ENCODE peak calls at places on chromosomes 6 and 20, in four cellular contexts. R, M, B and F are unnamed samples.

GRCh38 chr6:135880066-135880972 is 28.8 kb downstream of the PDE7B start:
- DNase-seq in B (no peak), R (no peak), M (peak), F (no peak)

GRCh38 chr6:12359051-12359450 is 68.9 kb downstream of the EDN1 start:
- DNase-seq in R (no peak), M (no peak), B (no peak), F (no peak)

GRCh38 chr6:52103661-52104060 is 16.2 kb upstream of the PKHD1 start:
- DNase-seq in B (no peak), M (no peak), R (no peak), F (no peak)

GRCh38 chr6:45003961-45004360 is 324.2 kb upstream of the RUNX2 start:
- DNase-seq in R (no peak), B (no peak), M (no peak), F (no peak)

GRCh38 chr6:39724787-39725631 is at the start of gene KIF6:
- DNase-seq in R (peak), M (peak), B (peak), F (no peak)

GRCh38 chr6:137746264-137746663 is 120.8 kb upstream of the TNFAIP3 start:
- DNase-seq in R (no peak), M (no peak), B (no peak), F (no peak)

GRCh38 chr6:162621246-162621645 is 106.3 kb downstream of the PRKN start:
- DNase-seq in R (no peak), B (peak), M (no peak), F (peak)

GRCh38 chr6:28772480-28773381 is 151.1 kb downstream of the TRIM27 start:
- DNase-seq in M (no peak), R (no peak), B (no peak), F (peak)

GRCh38 chr6:44966449-44967091 is 361.6 kb upstream of the RUNX2 start:
- DNase-seq in B (no peak), R (no peak), M (no peak), F (peak)

GRCh38 chr20:47700327-47700726 is 85.0 kb downstream of the SULF2 start:
- DNase-seq in R (no peak), M (no peak), B (no peak), F (no peak)

GRCh38 chr6:1199981-1200637 is 111.8 kb upstream of the FOXQ1 start:
- DNase-seq in R (no peak), B (no peak), M (no peak), F (no peak)

GRCh38 chr6:3287308-3287707 is 28.6 kb downstream of the PSMG4 start:
- DNase-seq in B (no peak), R (no peak), M (no peak), F (no peak)

GRCh38 chr6:10395171-10395945 is 19.5 kb downstream of the TFAP2A start:
- DNase-seq in R (no peak), M (no peak), B (no peak), F (no peak)

GRCh38 chr6:18497006-18497405 is 109.9 kb downstream of the RNF144B start:
- DNase-seq in R (no peak), M (no peak), B (no peak), F (no peak)

GRCh38 chr20:49914310-49915117 is 815 bp downstream of the SPATA2 start:
- DNase-seq in M (peak), B (no peak), R (no peak), F (no peak)
- TF ChIP-seq JUND in M (no peak), B (no peak), R (no peak), F (no peak)

GRCh38 chr6:170205126-170205525 is 85.8 kb downstream of the DLL1 start:
- DNase-seq in B (no peak), M (no peak), R (no peak), F (no peak)

GRCh38 chr6:170206317-170206621 is 84.6 kb downstream of the DLL1 start:
- DNase-seq in B (no peak), M (no peak), R (no peak), F (no peak)

GRCh38 chr6:170206931-170207431 is 83.9 kb downstream of the DLL1 start:
- DNase-seq in M (no peak), B (peak), R (no peak), F (no peak)

GRCh38 chr6:170207586-170207985 is 83.3 kb downstream of the DLL1 start:
- DNase-seq in M (no peak), R (no peak), B (no peak), F (no peak)

DNA sequence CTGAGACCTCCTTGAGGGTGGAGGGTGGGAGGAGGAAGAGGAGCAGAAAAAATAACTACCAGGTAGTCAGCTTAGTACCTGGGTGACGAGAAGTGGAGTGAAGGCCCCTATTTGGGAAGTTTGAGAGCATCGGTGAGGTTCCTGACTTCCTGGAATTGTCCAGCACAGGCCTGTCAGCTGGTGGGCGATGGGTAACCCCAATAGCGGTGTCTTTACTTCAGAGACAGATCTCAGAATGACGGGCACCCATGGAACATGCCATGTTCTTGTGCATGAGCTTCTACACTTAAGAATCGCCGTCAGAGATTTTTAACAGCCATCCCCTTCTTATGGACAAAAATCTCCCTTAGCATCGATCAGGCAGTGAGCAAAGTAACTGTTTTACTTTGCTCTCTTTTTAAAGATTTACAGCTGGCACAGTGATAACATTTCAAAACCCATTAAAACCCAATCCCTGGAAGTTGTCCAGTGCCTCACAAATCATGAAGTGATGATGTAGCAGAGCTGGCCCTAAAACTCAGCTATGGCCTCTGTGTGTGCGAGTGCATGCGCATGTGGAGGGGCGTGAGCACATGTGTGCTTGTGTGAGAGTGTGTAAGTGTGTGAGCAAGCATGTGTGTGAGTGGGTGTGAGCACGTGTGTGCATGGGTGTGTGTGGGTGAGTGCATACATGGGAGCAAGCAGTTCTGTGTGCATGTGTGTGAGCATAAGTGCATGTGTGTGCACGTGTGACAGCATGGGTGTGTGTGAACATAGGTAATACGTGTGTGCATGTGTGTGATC is 85.2 kb downstream of the DLL1 start:
- DNase-seq in B (no peak), R (no peak), M (no peak), F (no peak)
- TF ChIP-seq JUND in B (no peak), R (no peak), M (no peak), F (no peak)

GRCh38 chr6:80132942-80133517 is 26.6 kb downstream of the BCKDHB start:
- DNase-seq in B (peak), R (no peak), M (peak), F (peak)
- TF ChIP-seq JUND in B (no peak), R (no peak), M (no peak), F (no peak)

GRCh38 chr6:35601331-35602132 is 87.2 kb downstream of the FKBP5 start:
- DNase-seq in R (peak), M (peak), B (peak), F (peak)

GRCh38 chr6:35603326-35604202 is 85.2 kb downstream of the FKBP5 start:
- DNase-seq in R (no peak), B (no peak), M (no peak), F (no peak)

GRCh38 chr6:35600659-35601125 is 88.0 kb upstream of the TULP1 start:
- DNase-seq in B (no peak), M (no peak), R (no peak), F (no peak)

GRCh38 chr6:35599761-35600658 is 87.3 kb upstream of the TULP1 start:
- DNase-seq in R (no peak), B (no peak), M (no peak), F (no peak)

GRCh38 chr6:35602133-35602946 is 86.4 kb downstream of the FKBP5 start:
- DNase-seq in B (peak), R (no peak), M (no peak), F (no peak)
- TF ChIP-seq JUND in B (no peak), R (no peak), M (no peak), F (no peak)

DNA sequence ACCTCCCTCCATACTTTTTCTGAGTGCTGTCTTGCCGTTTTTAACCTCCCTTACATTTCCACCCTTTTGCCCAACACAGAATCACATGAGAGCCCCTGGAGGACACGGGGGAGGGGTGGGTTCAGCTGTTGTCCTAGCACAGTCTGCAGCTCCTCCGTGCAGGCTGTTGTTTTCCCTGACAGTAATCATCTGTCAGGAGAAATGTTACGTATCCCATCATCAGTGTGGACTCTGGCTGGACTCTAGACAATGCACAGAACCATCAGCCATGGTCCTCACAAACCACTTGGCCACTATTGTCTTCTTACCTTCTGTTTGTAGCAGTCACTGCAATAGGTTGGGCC is 92.1 kb downstream of the RIN2 start:
- DNase-seq in B (peak), M (no peak), R (no peak), F (no peak)
- TF ChIP-seq JUND in B (no peak), M (no peak), R (no peak), F (no peak)

DNA sequence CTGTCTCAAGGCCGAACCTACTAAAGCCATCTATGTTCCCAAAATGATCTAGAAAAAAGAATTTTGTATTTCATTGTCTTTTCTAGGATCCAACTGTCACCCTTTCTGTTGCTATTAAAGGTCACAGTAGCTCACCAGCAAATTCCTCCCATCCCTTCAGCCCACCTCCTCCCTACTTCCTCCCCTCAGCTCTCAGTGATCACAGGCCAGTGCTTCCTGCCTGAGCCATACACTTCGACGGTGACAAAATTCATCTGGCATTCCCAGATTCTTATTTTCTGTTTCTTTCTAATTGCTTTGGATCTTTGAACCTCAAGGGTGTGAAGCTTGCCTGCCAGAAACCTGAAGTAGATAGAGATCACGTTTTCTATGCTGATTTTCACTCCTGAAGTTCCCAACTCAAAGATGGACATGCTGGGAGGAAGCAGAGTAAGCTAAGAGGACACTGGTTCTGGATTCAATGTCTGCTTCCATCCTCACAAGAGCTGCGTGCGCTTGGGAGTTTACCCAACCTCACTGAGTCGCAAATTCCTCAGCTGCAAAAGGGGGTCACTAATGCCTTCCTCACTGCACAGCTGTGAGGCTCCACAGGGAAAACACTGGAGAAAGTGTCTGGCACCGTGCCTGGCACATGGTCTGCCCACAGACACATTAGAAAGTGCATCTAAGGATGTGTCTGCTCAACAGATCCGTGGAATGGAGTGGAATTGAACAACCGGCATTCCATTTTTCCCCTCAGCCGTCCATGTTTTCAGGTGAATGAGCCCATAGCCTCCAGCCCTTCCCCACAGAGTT is 34.5 kb downstream of the MDGA1 start:
- DNase-seq in M (no peak), B (no peak), R (no peak), F (no peak)
- TF ChIP-seq JUND in M (no peak), B (no peak), R (no peak), F (no peak)

DNA sequence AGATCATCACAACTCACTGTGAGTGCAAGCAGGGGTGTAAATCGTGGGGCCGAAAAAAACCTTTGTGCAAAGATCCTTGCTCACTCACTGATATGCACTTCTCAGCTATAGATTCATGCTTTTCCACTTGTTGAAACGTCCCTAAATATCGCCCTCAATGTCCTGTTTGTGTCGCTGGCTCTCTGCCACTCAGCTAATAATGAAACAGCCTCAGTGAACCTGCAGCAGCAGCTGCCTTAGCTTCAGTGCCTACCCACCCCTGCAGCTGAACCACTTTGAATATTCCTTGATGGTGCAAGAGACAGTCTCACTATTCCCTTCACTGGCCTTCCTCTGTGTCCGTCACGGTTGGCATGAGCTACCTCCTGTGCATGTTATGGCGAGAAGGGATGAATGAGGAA is 128.9 kb upstream of the NAA20 start:
- DNase-seq in R (no peak), M (no peak), B (no peak), F (no peak)
- TF ChIP-seq JUND in R (no peak), M (no peak), B (no peak), F (no peak)

DNA sequence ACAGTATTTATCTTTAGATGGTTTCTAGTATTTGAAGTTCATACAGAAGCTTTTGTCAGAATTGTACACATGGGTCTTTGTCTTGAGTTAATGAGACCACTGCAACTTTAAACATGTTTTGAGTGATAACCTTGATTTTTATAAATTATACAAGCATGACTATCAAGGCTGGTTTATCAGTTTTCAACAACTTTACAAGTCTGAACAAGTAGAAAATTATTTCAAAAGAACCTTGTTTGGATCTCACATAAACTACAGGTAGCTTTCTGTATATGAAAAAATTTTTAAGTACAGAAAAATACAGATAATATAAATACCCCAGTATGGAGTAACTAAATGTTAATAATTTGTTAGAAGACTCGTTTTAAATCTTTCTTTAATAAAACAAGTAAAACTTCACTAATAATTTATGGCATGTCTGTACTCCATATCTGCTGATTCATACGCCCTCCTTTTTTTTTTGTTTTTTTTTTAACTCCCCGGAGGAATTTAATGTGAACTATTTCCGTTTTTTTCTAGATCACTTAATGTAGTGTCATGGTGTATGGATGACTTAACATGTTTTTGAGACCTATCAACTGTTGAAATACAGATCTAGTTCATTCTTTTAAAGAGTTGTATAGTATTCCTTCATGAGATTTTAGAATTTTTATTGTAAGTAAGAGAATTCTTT is 18.3 kb downstream of the VAPB start:
- DNase-seq in M (no peak), R (no peak), B (no peak), F (no peak)
- TF ChIP-seq JUND in M (no peak), R (no peak), B (no peak), F (no peak)

GRCh38 chr20:6870559-6870958 is 103.1 kb downstream of the BMP2 start:
- DNase-seq in B (no peak), R (no peak), M (no peak), F (no peak)
- TF ChIP-seq JUND in B (no peak), R (no peak), M (no peak), F (no peak)

DNA sequence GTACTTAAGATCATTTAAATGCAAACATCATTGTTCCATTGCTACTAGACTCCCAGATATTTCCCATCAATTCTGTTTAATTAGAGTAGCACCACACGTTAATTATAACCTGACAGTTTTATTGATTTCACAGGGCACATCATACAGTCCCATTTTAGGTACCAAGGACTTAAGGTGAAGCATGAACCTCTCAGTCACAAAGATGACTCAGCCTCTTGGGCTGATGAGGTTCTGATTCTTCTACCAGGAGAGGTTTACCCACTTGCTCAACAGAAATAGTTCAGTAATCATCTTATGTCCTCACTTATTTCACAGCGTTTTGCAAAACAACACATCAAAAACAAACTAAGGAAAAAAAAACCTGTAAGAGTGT is 98.5 kb downstream of the HIVEP2 start:
- DNase-seq in M (no peak), B (no peak), R (no peak), F (no peak)
- TF ChIP-seq JUND in M (no peak), B (no peak), R (no peak), F (no peak)